ENCODE peak calls at places on chromosomes 12 and 14, in five cellular contexts. One of them, this sample, is unnamed.

GRCh38 chr12:7695159-7695930 is at the start of gene GDF3:
- DNase-seq in epithelial cell of proximal tubule: no peak
- DNase-seq in suprapubic skin: no peak
- DNase-seq in omental fat pad: no peak
- DNase-seq in GM20000: no peak
- DNase-seq in this sample: no peak

GRCh38 chr14:22113401-22113800 is 439.8 kb upstream of the OR4E1 start:
- DNase-seq in epithelial cell of proximal tubule: no peak
- DNase-seq in GM20000: no peak
- DNase-seq in omental fat pad: no peak
- DNase-seq in suprapubic skin: no peak
- DNase-seq in this sample: no peak

GRCh38 chr12:80580254-80580653 is 127.2 kb upstream of the MYF6 start:
- DNase-seq in epithelial cell of proximal tubule: no peak
- DNase-seq in suprapubic skin: no peak
- DNase-seq in GM20000: no peak
- DNase-seq in omental fat pad: no peak
- DNase-seq in this sample: no peak

GRCh38 chr12:115507951-115508722 is 769.4 kb downstream of the MED13L start:
- DNase-seq in GM20000: no peak
- DNase-seq in epithelial cell of proximal tubule: no peak
- DNase-seq in suprapubic skin: no peak
- DNase-seq in omental fat pad: no peak
- DNase-seq in this sample: no peak

GRCh38 chr12:27966870-27967269 is 5.7 kb downstream of the PTHLH start:
- DNase-seq in GM20000: no peak
- DNase-seq in suprapubic skin: no peak
- DNase-seq in omental fat pad: no peak
- DNase-seq in epithelial cell of proximal tubule: peak
- DNase-seq in this sample: no peak

GRCh38 chr12:79689041-79689476 is 1.7 kb downstream of the PAWR start:
- DNase-seq in suprapubic skin: no peak
- DNase-seq in omental fat pad: no peak
- DNase-seq in epithelial cell of proximal tubule: no peak
- DNase-seq in GM20000: no peak
- DNase-seq in this sample: no peak

GRCh38 chr12:26003065-26003464 is 44.6 kb downstream of the RASSF8 start:
- DNase-seq in epithelial cell of proximal tubule: no peak
- DNase-seq in suprapubic skin: no peak
- DNase-seq in omental fat pad: no peak
- DNase-seq in GM20000: no peak
- DNase-seq in this sample: no peak

GRCh38 chr12:124454735-124455134 is 112.7 kb downstream of the NCOR2 start:
- DNase-seq in omental fat pad: no peak
- DNase-seq in GM20000: no peak
- DNase-seq in epithelial cell of proximal tubule: no peak
- DNase-seq in suprapubic skin: no peak
- DNase-seq in this sample: no peak

GRCh38 chr12:123748661-123749060 is 13.4 kb upstream of the DNAH10 start:
- DNase-seq in epithelial cell of proximal tubule: peak
- DNase-seq in omental fat pad: no peak
- DNase-seq in suprapubic skin: no peak
- DNase-seq in GM20000: no peak
- DNase-seq in this sample: no peak

GRCh38 chr14:53285806-53286205 is 132.7 kb upstream of the DDHD1 start:
- DNase-seq in epithelial cell of proximal tubule: no peak
- DNase-seq in omental fat pad: no peak
- DNase-seq in suprapubic skin: no peak
- DNase-seq in GM20000: no peak
- DNase-seq in this sample: no peak
- TF ChIP-seq CTCF in epithelial cell of proximal tubule: no peak
- TF ChIP-seq CTCF in omental fat pad: no peak
- TF ChIP-seq CTCF in suprapubic skin: no peak
- TF ChIP-seq CTCF in GM20000: no peak
- TF ChIP-seq CTCF in this sample: no peak

DNA sequence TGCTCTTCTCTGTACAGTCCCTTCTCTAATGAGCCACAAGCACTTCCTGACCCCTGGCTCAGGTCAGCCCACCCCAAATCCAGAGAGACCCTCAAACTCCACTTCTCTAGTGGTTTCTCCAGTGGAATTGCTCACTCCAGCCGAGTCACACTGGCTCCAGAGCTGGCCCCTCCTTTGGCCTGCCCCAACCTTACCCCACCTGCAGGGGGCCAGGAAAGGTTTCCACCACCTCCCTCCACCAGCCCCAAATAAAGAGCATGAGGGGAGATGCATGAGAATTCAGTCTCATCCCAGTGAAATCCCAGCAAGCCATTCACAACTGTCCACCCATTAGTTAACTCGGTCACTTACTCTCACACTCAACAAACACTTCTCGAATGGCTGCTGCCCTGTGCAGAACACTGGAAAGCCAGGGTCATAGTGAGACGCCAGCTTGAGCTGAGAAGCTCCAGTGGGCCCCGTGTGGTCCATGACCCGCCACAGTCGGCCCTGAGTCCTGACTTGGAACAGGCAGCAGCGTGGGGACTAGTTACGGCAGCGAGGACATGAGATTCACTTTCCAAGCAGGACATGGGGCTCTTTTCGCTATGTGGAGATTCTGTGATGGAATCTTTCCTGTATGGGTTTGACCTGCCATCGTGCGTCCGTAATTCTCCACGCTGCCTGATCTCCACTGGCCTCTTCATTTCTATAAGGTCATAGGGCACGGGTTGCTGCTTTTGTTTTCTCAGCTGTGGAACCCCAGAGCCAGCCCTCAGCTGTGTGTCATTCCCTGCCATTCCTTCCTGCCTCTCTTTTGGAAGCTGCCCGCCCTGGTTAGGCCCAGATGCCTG is 44.2 kb downstream of the SLC6A12 start:
- DNase-seq in epithelial cell of proximal tubule: no peak
- DNase-seq in suprapubic skin: no peak
- DNase-seq in GM20000: peak
- DNase-seq in omental fat pad: no peak
- DNase-seq in this sample: no peak
- TF ChIP-seq CTCF in epithelial cell of proximal tubule: peak
- TF ChIP-seq CTCF in suprapubic skin: no peak
- TF ChIP-seq CTCF in GM20000: no peak
- TF ChIP-seq CTCF in omental fat pad: no peak
- TF ChIP-seq CTCF in this sample: no peak

GRCh38 chr12:3123729-3124128 is 46.5 kb downstream of the TSPAN9 start:
- DNase-seq in epithelial cell of proximal tubule: no peak
- DNase-seq in GM20000: no peak
- DNase-seq in suprapubic skin: no peak
- DNase-seq in omental fat pad: no peak
- DNase-seq in this sample: no peak

GRCh38 chr12:3120701-3121100 is 43.5 kb downstream of the TSPAN9 start:
- DNase-seq in epithelial cell of proximal tubule: no peak
- DNase-seq in GM20000: no peak
- DNase-seq in suprapubic skin: no peak
- DNase-seq in omental fat pad: no peak
- DNase-seq in this sample: no peak

GRCh38 chr12:3124917-3125316 is 47.7 kb downstream of the TSPAN9 start:
- DNase-seq in GM20000: no peak
- DNase-seq in omental fat pad: no peak
- DNase-seq in epithelial cell of proximal tubule: no peak
- DNase-seq in suprapubic skin: no peak
- DNase-seq in this sample: no peak

GRCh38 chr12:3125674-3126073 is 48.5 kb downstream of the TSPAN9 start:
- DNase-seq in suprapubic skin: no peak
- DNase-seq in epithelial cell of proximal tubule: no peak
- DNase-seq in GM20000: no peak
- DNase-seq in omental fat pad: no peak
- DNase-seq in this sample: no peak

DNA sequence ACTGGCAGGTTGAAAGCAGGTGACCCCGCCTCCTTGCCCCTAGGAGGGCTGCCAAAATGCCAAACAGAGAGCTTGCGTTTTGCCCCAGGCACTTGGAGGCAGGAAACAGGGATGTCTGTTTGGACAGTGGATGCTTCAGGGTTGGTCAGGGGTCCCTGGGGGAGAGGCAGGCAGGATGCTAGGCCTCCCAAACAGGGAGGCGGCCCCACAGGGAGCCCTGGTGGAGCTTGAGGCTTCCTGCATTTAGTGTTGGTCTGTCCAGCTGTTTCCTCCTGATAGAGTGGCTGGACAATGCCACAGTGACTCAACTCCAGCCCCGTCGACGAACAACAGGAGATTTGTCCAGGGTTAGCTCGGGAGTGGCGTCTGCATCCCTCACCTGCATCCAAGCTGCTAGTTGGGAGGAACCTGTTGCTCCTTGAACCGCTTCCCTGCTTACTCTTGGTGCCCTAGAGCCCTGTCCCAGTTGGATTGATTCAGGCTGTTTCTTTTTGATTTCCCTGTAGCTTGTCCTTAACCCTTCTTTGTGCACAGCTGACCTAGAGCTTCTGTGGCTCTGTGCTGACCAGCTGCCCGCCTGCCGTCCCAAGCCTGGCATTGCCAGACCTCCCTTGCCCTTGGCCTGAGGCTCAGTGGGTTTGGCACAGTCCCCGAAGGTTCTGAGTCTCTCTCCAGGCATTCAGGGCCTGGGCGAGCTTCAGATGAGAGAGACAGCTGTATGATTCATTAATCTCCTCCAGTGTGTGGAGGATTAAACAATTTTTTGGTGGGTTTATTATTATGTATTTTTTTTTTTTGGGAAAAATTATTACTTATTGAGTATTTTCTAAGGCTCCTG is 45.9 kb downstream of the TSPAN9 start:
- DNase-seq in omental fat pad: no peak
- DNase-seq in suprapubic skin: no peak
- DNase-seq in GM20000: no peak
- DNase-seq in epithelial cell of proximal tubule: no peak
- DNase-seq in this sample: no peak
- TF ChIP-seq CTCF in omental fat pad: no peak
- TF ChIP-seq CTCF in suprapubic skin: no peak
- TF ChIP-seq CTCF in GM20000: no peak
- TF ChIP-seq CTCF in epithelial cell of proximal tubule: peak
- TF ChIP-seq CTCF in this sample: no peak

GRCh38 chr14:90556666-90557450 is 160.0 kb downstream of the CALM1 start:
- DNase-seq in GM20000: no peak
- DNase-seq in epithelial cell of proximal tubule: no peak
- DNase-seq in omental fat pad: no peak
- DNase-seq in suprapubic skin: no peak
- DNase-seq in this sample: no peak
- TF ChIP-seq CTCF in GM20000: no peak
- TF ChIP-seq CTCF in epithelial cell of proximal tubule: no peak
- TF ChIP-seq CTCF in omental fat pad: no peak
- TF ChIP-seq CTCF in suprapubic skin: no peak
- TF ChIP-seq CTCF in this sample: no peak

DNA sequence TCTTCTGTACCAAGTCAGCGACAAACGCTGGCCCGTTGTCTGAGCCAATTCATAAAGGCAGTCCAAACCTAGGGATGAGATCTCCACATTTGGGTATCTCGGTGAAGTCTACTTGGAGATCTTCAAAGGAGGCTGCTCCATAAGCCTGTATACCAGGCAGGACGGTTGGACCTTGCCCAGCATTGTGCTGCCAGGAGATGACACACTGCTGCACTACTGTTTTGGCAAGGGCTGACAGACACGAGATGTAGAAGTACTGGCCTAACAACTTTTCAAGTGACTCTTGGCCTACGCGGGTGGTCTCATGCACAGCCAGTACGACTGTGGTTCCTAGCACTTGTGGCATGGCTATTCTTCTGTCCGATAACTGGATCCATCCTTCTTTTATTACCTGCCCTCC is 135.3 kb downstream of the SLC38A6 start:
- DNase-seq in GM20000: no peak
- DNase-seq in omental fat pad: no peak
- DNase-seq in suprapubic skin: peak
- DNase-seq in epithelial cell of proximal tubule: no peak
- DNase-seq in this sample: no peak
- TF ChIP-seq CTCF in GM20000: no peak
- TF ChIP-seq CTCF in omental fat pad: no peak
- TF ChIP-seq CTCF in suprapubic skin: no peak
- TF ChIP-seq CTCF in epithelial cell of proximal tubule: no peak
- TF ChIP-seq CTCF in this sample: no peak

DNA sequence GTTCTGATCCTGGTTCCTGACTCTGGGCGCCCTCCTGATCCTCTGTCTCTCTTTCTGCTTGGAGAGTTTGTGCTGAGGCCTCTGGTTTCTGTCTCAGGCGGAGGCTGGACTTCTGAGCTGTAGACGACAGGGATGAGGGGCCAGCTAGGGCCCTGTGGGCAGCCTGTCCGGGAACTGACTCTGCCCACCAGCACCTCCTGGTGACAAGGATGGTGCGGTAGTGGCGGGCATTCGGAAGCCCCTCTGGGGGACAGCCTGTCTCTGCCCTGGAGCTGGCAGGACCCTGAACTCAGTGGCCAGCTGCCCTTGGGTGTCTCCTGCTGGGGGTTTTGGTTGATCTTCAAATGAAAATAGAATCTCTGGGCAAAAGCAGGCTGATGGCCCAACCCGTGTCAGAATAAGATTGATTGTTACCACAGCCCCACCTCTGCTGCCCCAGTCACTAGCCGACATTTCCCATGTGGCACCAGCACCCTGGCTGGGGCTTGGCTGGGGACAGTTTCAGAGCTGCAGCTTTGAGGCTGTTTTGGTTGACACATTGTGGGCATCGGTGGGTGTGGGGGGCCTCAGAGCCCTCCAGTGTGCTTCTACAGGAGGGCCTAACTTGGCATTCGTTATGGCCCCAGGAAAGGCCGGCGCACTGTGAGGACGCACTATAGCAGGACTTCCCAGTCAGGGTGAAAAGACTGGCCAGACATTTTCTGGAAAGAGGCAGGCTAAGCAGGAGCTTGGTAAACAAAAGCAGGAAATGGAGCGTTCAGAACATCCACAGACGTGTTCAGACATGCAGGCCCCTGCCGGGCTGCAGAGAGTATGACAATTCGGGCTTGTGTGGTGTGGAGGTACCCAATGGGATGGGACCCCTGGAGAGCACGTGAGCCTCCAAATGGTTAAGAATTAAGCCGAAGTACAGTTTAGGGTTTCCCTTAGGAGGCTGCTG is 16.1 kb downstream of the KRT80 start:
- DNase-seq in GM20000: no peak
- DNase-seq in epithelial cell of proximal tubule: no peak
- DNase-seq in suprapubic skin: no peak
- DNase-seq in omental fat pad: no peak
- DNase-seq in this sample: no peak
- TF ChIP-seq CTCF in GM20000: no peak
- TF ChIP-seq CTCF in epithelial cell of proximal tubule: no peak
- TF ChIP-seq CTCF in suprapubic skin: peak
- TF ChIP-seq CTCF in omental fat pad: no peak
- TF ChIP-seq CTCF in this sample: peak

GRCh38 chr14:93859957-93860356 is 67.2 kb upstream of the FAM181A start:
- DNase-seq in GM20000: no peak
- DNase-seq in epithelial cell of proximal tubule: no peak
- DNase-seq in suprapubic skin: no peak
- DNase-seq in omental fat pad: no peak
- DNase-seq in this sample: no peak
- TF ChIP-seq CTCF in GM20000: no peak
- TF ChIP-seq CTCF in epithelial cell of proximal tubule: no peak
- TF ChIP-seq CTCF in suprapubic skin: no peak
- TF ChIP-seq CTCF in omental fat pad: no peak
- TF ChIP-seq CTCF in this sample: no peak